ENCODE peak calls at places on chromosome 18, in six cellular contexts. L, I, A, F, B and V are unnamed samples.

GRCh38 chr18:63253018-63253417 is 66.6 kb downstream of the BCL2 start:
- DNase-seq in L (no peak), I (no peak), A (no peak), F (no peak), B (no peak), V (no peak)

GRCh38 chr18:28961669-28962228 is 784.8 kb upstream of the CDH2 start:
- DNase-seq in L (no peak), I (no peak), A (peak), F (no peak), B (peak), V (no peak)

GRCh38 chr18:55534996-55535395 is 53.0 kb downstream of the TCF4 start:
- DNase-seq in L (no peak), I (no peak), A (no peak), F (no peak), B (no peak), V (no peak)

GRCh38 chr18:55384551-55385275 is 203.3 kb downstream of the TCF4 start:
- DNase-seq in L (no peak), I (no peak), A (no peak), F (peak), B (peak), V (no peak)

GRCh38 chr18:48932822-48933510 is 17.8 kb downstream of the SMAD7 start:
- DNase-seq in L (no peak), I (no peak), A (no peak), F (no peak), B (no peak), V (no peak)

GRCh38 chr18:79404567-79404910 is 8.8 kb downstream of the NFATC1 start:
- DNase-seq in L (peak), I (peak), A (no peak), F (no peak), B (no peak), V (peak)

GRCh38 chr18:36465970-36466369 is 168.5 kb downstream of the FHOD3 start:
- DNase-seq in L (no peak), I (no peak), A (no peak), F (no peak), B (no peak), V (no peak)

GRCh38 chr18:38695559-38696270 is 1130.1 kb upstream of the CELF4 start:
- DNase-seq in L (no peak), I (no peak), A (no peak), F (no peak), B (no peak), V (no peak)

GRCh38 chr18:25467226-25468065 is 115.5 kb upstream of the ZNF521 start:
- DNase-seq in L (no peak), I (no peak), A (no peak), F (peak), B (no peak), V (no peak)

GRCh38 chr18:8480506-8481328 is 128.5 kb upstream of the RAB12 start:
- DNase-seq in L (no peak), I (no peak), A (peak), F (peak), B (peak), V (no peak)

GRCh38 chr18:76679259-76679658 is 143.1 kb upstream of the ZNF236 start:
- DNase-seq in L (no peak), I (no peak), A (no peak), F (no peak), B (peak), V (no peak)

GRCh38 chr18:22398464-22398863 is 19.3 kb downstream of the CTAGE1 start:
- DNase-seq in L (no peak), I (no peak), A (no peak), F (no peak), B (no peak), V (no peak)

GRCh38 chr18:8478166-8478967 is 130.9 kb upstream of the RAB12 start:
- DNase-seq in L (peak), I (no peak), A (peak), F (no peak), B (peak), V (peak)

GRCh38 chr18:3607309-3608098 is 157.5 kb downstream of the TGIF1 start:
- DNase-seq in L (no peak), I (no peak), A (no peak), F (no peak), B (no peak), V (no peak)

GRCh38 chr18:79712206-79712857 is 32.7 kb downstream of the CTDP1 start:
- DNase-seq in L (no peak), I (no peak), A (no peak), F (no peak), B (no peak), V (no peak)

GRCh38 chr18:39799010-39799409 is 2156.0 kb upstream of the PIK3C3 start:
- DNase-seq in L (no peak), I (no peak), A (no peak), F (no peak), B (peak), V (no peak)

GRCh38 chr18:11842562-11842961 is 8.7 kb upstream of the CHMP1B start:
- DNase-seq in L (no peak), I (no peak), A (no peak), F (no peak), B (no peak), V (no peak)

GRCh38 chr18:46621111-46621766 is 35.8 kb downstream of the LOXHD1 start:
- DNase-seq in L (no peak), I (no peak), A (no peak), F (no peak), B (no peak), V (no peak)

GRCh38 chr18:11021477-11021876 is 127.9 kb downstream of the PIEZO2 start:
- DNase-seq in L (no peak), I (no peak), A (no peak), F (no peak), B (no peak), V (no peak)

GRCh38 chr18:21656402-21656801 is 44.3 kb downstream of the SNRPD1 start:
- DNase-seq in L (no peak), I (no peak), A (no peak), F (no peak), B (no peak), V (no peak)

GRCh38 chr18:45916302-45916701 is 50.8 kb downstream of the EPG5 start:
- DNase-seq in L (no peak), I (no peak), A (no peak), F (no peak), B (no peak), V (no peak)

GRCh38 chr18:76443519-76444435 is 51.3 kb downstream of the ZNF516 start:
- DNase-seq in L (peak), I (no peak), A (no peak), F (no peak), B (no peak), V (peak)

GRCh38 chr18:24538421-24539264 is 78.2 kb downstream of the HRH4 start:
- DNase-seq in L (no peak), I (no peak), A (no peak), F (no peak), B (peak), V (no peak)

GRCh38 chr18:24414349-24415003 is 12.0 kb upstream of the IMPACT start:
- DNase-seq in L (no peak), I (no peak), A (no peak), F (no peak), B (no peak), V (no peak)

GRCh38 chr18:41410007-41410406 is 545.0 kb upstream of the PIK3C3 start:
- DNase-seq in L (no peak), I (no peak), A (no peak), F (no peak), B (no peak), V (no peak)

GRCh38 chr18:51668101-51668500 is 470.6 kb upstream of the MEX3C start:
- DNase-seq in L (no peak), I (no peak), A (peak), F (peak), B (peak), V (peak)

GRCh38 chr18:23021625-23022024 is 88.5 kb downstream of the RBBP8 start:
- DNase-seq in L (no peak), I (no peak), A (no peak), F (no peak), B (no peak), V (no peak)